ENCODE peak calls at places on chromosomes 6 and 20, in ten cellular contexts. One of them, this sample, is unnamed.

GRCh38 chr20:24968278-24968677 is 19.2 kb downstream of the CST7 start:
- DNase-seq in HCT116: no peak
- DNase-seq in neural progenitor cell: no peak
- DNase-seq in cardiac muscle cell: no peak
- DNase-seq in HFF-Myc: no peak
- DNase-seq in GM06990: no peak
- DNase-seq in AG09309: no peak
- DNase-seq in hepatocyte: no peak
- DNase-seq in kidney epithelial cell: no peak
- DNase-seq in fibroblast of villous mesenchyme: no peak
- DNase-seq in this sample: no peak

GRCh38 chr6:137811121-137811911 is 55.7 kb upstream of the TNFAIP3 start:
- DNase-seq in HCT116: peak
- DNase-seq in neural progenitor cell: peak
- DNase-seq in cardiac muscle cell: peak
- DNase-seq in HFF-Myc: peak
- DNase-seq in GM06990: peak
- DNase-seq in AG09309: peak
- DNase-seq in hepatocyte: peak
- DNase-seq in kidney epithelial cell: peak
- DNase-seq in fibroblast of villous mesenchyme: peak
- DNase-seq in this sample: peak

GRCh38 chr6:16752206-16752867 is 8.9 kb downstream of the ATXN1 start:
- DNase-seq in HCT116: no peak
- DNase-seq in neural progenitor cell: no peak
- DNase-seq in cardiac muscle cell: peak
- DNase-seq in HFF-Myc: no peak
- DNase-seq in GM06990: no peak
- DNase-seq in AG09309: peak
- DNase-seq in hepatocyte: peak
- DNase-seq in kidney epithelial cell: no peak
- DNase-seq in fibroblast of villous mesenchyme: peak
- DNase-seq in this sample: no peak

GRCh38 chr20:50036703-50037102 is 53.9 kb downstream of the SNAI1 start:
- DNase-seq in HCT116: no peak
- DNase-seq in neural progenitor cell: no peak
- DNase-seq in cardiac muscle cell: no peak
- DNase-seq in HFF-Myc: no peak
- DNase-seq in GM06990: no peak
- DNase-seq in AG09309: no peak
- DNase-seq in hepatocyte: no peak
- DNase-seq in kidney epithelial cell: no peak
- DNase-seq in fibroblast of villous mesenchyme: no peak
- DNase-seq in this sample: no peak

GRCh38 chr20:25058797-25059486 is 1.0 kb upstream of the ACSS1 start:
- DNase-seq in HCT116: no peak
- DNase-seq in neural progenitor cell: peak
- DNase-seq in cardiac muscle cell: peak
- DNase-seq in HFF-Myc: no peak
- DNase-seq in GM06990: no peak
- DNase-seq in AG09309: no peak
- DNase-seq in hepatocyte: peak
- DNase-seq in kidney epithelial cell: no peak
- DNase-seq in fibroblast of villous mesenchyme: no peak
- DNase-seq in this sample: no peak

GRCh38 chr6:75689576-75689975 is 59.5 kb upstream of the MYO6 start:
- DNase-seq in HCT116: no peak
- DNase-seq in neural progenitor cell: no peak
- DNase-seq in cardiac muscle cell: no peak
- DNase-seq in HFF-Myc: no peak
- DNase-seq in GM06990: no peak
- DNase-seq in AG09309: no peak
- DNase-seq in hepatocyte: no peak
- DNase-seq in kidney epithelial cell: no peak
- DNase-seq in fibroblast of villous mesenchyme: no peak
- DNase-seq in this sample: no peak

GRCh38 chr6:123715243-123715863 is 78.6 kb upstream of the TRDN start:
- DNase-seq in HCT116: peak
- DNase-seq in neural progenitor cell: peak
- DNase-seq in cardiac muscle cell: peak
- DNase-seq in HFF-Myc: no peak
- DNase-seq in GM06990: no peak
- DNase-seq in AG09309: no peak
- DNase-seq in hepatocyte: peak
- DNase-seq in kidney epithelial cell: no peak
- DNase-seq in fibroblast of villous mesenchyme: peak
- DNase-seq in this sample: no peak

GRCh38 chr6:148509152-148509571 is 166.5 kb downstream of the SASH1 start:
- DNase-seq in HCT116: no peak
- DNase-seq in neural progenitor cell: no peak
- DNase-seq in cardiac muscle cell: peak
- DNase-seq in HFF-Myc: no peak
- DNase-seq in GM06990: no peak
- DNase-seq in AG09309: no peak
- DNase-seq in hepatocyte: no peak
- DNase-seq in kidney epithelial cell: no peak
- DNase-seq in fibroblast of villous mesenchyme: peak
- DNase-seq in this sample: no peak

GRCh38 chr20:38555395-38555794 is 25.6 kb upstream of the ADIG start:
- DNase-seq in HCT116: no peak
- DNase-seq in neural progenitor cell: no peak
- DNase-seq in cardiac muscle cell: no peak
- DNase-seq in HFF-Myc: no peak
- DNase-seq in GM06990: no peak
- DNase-seq in AG09309: no peak
- DNase-seq in hepatocyte: no peak
- DNase-seq in kidney epithelial cell: no peak
- DNase-seq in fibroblast of villous mesenchyme: no peak
- DNase-seq in this sample: no peak

GRCh38 chr6:18226451-18226850 is 37.9 kb downstream of the DEK start:
- DNase-seq in HCT116: no peak
- DNase-seq in neural progenitor cell: no peak
- DNase-seq in cardiac muscle cell: peak
- DNase-seq in HFF-Myc: peak
- DNase-seq in GM06990: no peak
- DNase-seq in AG09309: peak
- DNase-seq in hepatocyte: no peak
- DNase-seq in kidney epithelial cell: no peak
- DNase-seq in fibroblast of villous mesenchyme: peak
- DNase-seq in this sample: no peak

GRCh38 chr6:1912731-1913130 is 303.0 kb downstream of the FOXC1 start:
- DNase-seq in HCT116: no peak
- DNase-seq in neural progenitor cell: no peak
- DNase-seq in cardiac muscle cell: no peak
- DNase-seq in HFF-Myc: no peak
- DNase-seq in GM06990: no peak
- DNase-seq in AG09309: no peak
- DNase-seq in hepatocyte: no peak
- DNase-seq in kidney epithelial cell: no peak
- DNase-seq in fibroblast of villous mesenchyme: no peak
- DNase-seq in this sample: no peak

GRCh38 chr6:42742116-42742894 is 3.6 kb downstream of the TBCC start:
- DNase-seq in HCT116: no peak
- DNase-seq in neural progenitor cell: no peak
- DNase-seq in cardiac muscle cell: peak
- DNase-seq in HFF-Myc: no peak
- DNase-seq in GM06990: peak
- DNase-seq in AG09309: no peak
- DNase-seq in hepatocyte: no peak
- DNase-seq in kidney epithelial cell: peak
- DNase-seq in fibroblast of villous mesenchyme: peak
- DNase-seq in this sample: no peak

GRCh38 chr20:63735859-63736718 is at the start of gene LIME1:
- DNase-seq in HCT116: no peak
- DNase-seq in neural progenitor cell: no peak
- DNase-seq in cardiac muscle cell: no peak
- DNase-seq in HFF-Myc: no peak
- DNase-seq in GM06990: peak
- DNase-seq in AG09309: no peak
- DNase-seq in hepatocyte: peak
- DNase-seq in kidney epithelial cell: no peak
- DNase-seq in fibroblast of villous mesenchyme: no peak
- DNase-seq in this sample: no peak

GRCh38 chr6:137867685-137868509 is 838 bp downstream of the TNFAIP3 start:
- DNase-seq in HCT116: no peak
- DNase-seq in neural progenitor cell: peak
- DNase-seq in cardiac muscle cell: no peak
- DNase-seq in HFF-Myc: no peak
- DNase-seq in GM06990: peak
- DNase-seq in AG09309: no peak
- DNase-seq in hepatocyte: no peak
- DNase-seq in kidney epithelial cell: no peak
- DNase-seq in fibroblast of villous mesenchyme: no peak
- DNase-seq in this sample: no peak

DNA sequence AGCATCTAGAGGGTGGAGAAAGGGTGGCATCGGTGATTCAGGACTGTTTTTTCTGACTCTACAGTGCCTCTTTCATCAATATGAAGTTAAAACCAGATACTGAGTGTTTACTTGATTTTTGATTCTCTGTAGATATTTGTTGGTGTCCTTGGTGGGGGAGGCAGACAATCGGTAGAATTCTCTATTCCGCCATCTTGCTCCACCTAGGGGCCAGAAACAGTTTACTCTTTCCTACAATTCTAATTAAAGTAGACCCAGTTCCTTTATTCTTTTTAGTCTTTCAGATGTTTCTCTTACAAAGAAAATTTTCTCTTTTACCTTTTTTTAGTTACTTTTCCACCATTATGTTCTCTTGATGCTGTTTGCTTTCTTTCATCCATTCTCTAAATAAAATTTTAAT is 162.1 kb upstream of the RAB32 start:
- DNase-seq in HCT116: no peak
- DNase-seq in neural progenitor cell: no peak
- DNase-seq in cardiac muscle cell: peak
- DNase-seq in HFF-Myc: no peak
- DNase-seq in GM06990: no peak
- DNase-seq in AG09309: no peak
- DNase-seq in hepatocyte: no peak
- DNase-seq in kidney epithelial cell: no peak
- DNase-seq in fibroblast of villous mesenchyme: no peak
- DNase-seq in this sample: no peak
- TF ChIP-seq CTCF in HCT116: peak
- TF ChIP-seq CTCF in neural progenitor cell: peak
- TF ChIP-seq CTCF in cardiac muscle cell: peak
- TF ChIP-seq CTCF in HFF-Myc: peak
- TF ChIP-seq CTCF in GM06990: peak
- TF ChIP-seq CTCF in AG09309: peak
- TF ChIP-seq CTCF in hepatocyte: peak
- TF ChIP-seq CTCF in kidney epithelial cell: peak
- TF ChIP-seq CTCF in fibroblast of villous mesenchyme: peak
- TF ChIP-seq CTCF in this sample: peak

DNA sequence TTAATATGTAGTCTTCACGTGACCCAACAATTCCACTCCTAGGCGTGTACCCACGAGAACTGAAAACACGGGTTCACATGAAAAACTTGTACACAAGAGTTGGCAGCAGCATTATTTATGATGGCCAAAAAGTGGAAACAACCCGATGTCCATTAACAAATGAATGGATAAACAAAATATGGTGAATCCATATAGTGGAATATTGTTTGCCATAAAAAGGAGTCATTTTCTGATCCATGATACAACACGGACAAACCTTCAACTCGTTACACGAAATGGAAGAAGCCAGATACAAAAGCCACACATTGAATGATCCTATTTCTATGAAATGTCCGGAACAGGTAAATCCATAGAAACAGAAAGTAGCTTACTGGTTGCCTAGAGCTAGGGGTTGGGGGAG is 78.4 kb downstream of the BMP7 start:
- DNase-seq in HCT116: no peak
- DNase-seq in neural progenitor cell: no peak
- DNase-seq in cardiac muscle cell: no peak
- DNase-seq in HFF-Myc: no peak
- DNase-seq in GM06990: no peak
- DNase-seq in AG09309: no peak
- DNase-seq in hepatocyte: no peak
- DNase-seq in kidney epithelial cell: no peak
- DNase-seq in fibroblast of villous mesenchyme: no peak
- DNase-seq in this sample: no peak
- H3K4me3 ChIP-seq in HCT116: no peak
- H3K4me3 ChIP-seq in neural progenitor cell: no peak
- H3K4me3 ChIP-seq in cardiac muscle cell: no peak
- H3K4me3 ChIP-seq in HFF-Myc: no peak
- H3K4me3 ChIP-seq in GM06990: no peak
- H3K4me3 ChIP-seq in AG09309: no peak
- H3K4me3 ChIP-seq in hepatocyte: no peak
- H3K4me3 ChIP-seq in kidney epithelial cell: no peak
- H3K4me3 ChIP-seq in fibroblast of villous mesenchyme: no peak
- H3K4me3 ChIP-seq in this sample: no peak

DNA sequence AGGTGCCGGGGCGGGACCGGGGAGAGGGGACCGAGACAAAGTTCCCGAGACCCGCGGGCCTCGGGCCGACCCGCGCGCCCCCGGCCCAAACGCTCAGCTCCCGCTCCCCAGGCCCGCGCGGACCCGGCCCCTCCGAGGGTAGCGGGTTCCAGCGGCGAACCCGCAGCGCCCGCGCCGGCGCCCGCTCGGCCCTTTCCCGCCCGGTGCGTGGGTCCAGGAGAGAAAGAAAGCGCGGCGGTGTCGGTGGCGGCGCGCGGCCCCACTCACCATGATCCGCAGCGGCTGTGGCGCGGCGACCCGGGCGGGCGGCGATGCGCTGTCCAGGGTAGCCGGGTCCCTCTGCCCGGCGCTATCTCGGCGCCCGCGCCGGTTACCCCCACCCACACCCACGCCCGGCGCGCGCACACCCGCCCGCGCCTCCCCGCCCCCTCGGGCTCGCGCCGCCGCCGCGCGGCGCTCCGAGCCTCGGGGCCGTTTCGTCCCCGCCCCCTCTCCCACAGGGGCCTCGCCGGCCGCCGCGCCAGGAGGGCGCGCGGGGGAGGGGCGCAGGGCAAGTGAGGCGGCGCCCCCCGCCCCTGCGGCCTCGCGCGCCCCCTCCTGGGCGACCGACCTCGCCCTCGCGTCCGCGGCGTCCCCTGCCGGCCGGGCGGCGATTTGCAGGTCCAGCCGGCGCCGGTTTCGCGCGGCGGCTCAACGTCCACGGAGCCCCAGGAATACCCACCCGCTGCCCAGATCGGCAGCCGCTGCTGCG is at the start of gene ELOVL2:
- DNase-seq in HCT116: no peak
- DNase-seq in neural progenitor cell: peak
- DNase-seq in cardiac muscle cell: peak
- DNase-seq in HFF-Myc: no peak
- DNase-seq in GM06990: peak
- DNase-seq in AG09309: no peak
- DNase-seq in hepatocyte: peak
- DNase-seq in kidney epithelial cell: no peak
- DNase-seq in fibroblast of villous mesenchyme: peak
- DNase-seq in this sample: no peak
- TF ChIP-seq CTCF in HCT116: no peak
- TF ChIP-seq CTCF in neural progenitor cell: peak
- TF ChIP-seq CTCF in cardiac muscle cell: peak
- TF ChIP-seq CTCF in HFF-Myc: peak
- TF ChIP-seq CTCF in GM06990: no peak
- TF ChIP-seq CTCF in AG09309: peak
- TF ChIP-seq CTCF in hepatocyte: peak
- TF ChIP-seq CTCF in kidney epithelial cell: peak
- TF ChIP-seq CTCF in fibroblast of villous mesenchyme: peak
- TF ChIP-seq CTCF in this sample: peak

DNA sequence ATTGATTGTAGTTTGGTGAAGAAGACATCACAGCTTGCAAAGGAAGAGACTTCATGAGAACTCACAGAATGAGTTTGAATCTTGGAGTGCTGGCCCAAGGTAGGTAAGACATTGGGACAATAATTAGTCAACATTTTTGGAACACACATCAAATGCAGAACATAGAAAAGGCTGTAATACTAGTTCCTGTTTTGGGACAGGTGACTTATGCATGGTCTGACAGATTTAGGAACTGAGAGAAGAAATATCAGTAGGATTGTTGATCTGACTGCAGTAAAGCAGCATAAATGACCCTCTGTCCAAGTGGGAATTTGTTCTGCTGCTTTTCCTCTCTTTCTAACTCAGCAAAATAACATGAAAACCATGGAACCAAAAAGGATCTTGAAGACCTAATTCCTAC is 102.3 kb upstream of the MAP3K7 start:
- DNase-seq in HCT116: no peak
- DNase-seq in neural progenitor cell: no peak
- DNase-seq in cardiac muscle cell: no peak
- DNase-seq in HFF-Myc: no peak
- DNase-seq in GM06990: no peak
- DNase-seq in AG09309: no peak
- DNase-seq in hepatocyte: no peak
- DNase-seq in kidney epithelial cell: no peak
- DNase-seq in fibroblast of villous mesenchyme: no peak
- DNase-seq in this sample: no peak
- H3K4me3 ChIP-seq in HCT116: no peak
- H3K4me3 ChIP-seq in neural progenitor cell: no peak
- H3K4me3 ChIP-seq in cardiac muscle cell: no peak
- H3K4me3 ChIP-seq in HFF-Myc: no peak
- H3K4me3 ChIP-seq in GM06990: no peak
- H3K4me3 ChIP-seq in AG09309: no peak
- H3K4me3 ChIP-seq in hepatocyte: no peak
- H3K4me3 ChIP-seq in kidney epithelial cell: no peak
- H3K4me3 ChIP-seq in fibroblast of villous mesenchyme: no peak
- H3K4me3 ChIP-seq in this sample: no peak